ENCODE peak calls at places on chromosomes 1 and 21, in five cellular contexts. One of them, this sample, is unnamed.

GRCh38 chr1:8063298-8064068 is 37.4 kb upstream of the ERRFI1 start:
- DNase-seq in mesothelial cell of epicardium: no peak
- DNase-seq in midbrain: no peak
- DNase-seq in activated CD8-positive, alpha-beta memory T cell treated with anti-CD3 and anti-CD28 coated beads, Interleukin-2, amount 50 U/mL, for 4 hours: no peak
- DNase-seq in NCI-H1694: no peak
- DNase-seq in this sample: no peak

GRCh38 chr1:235821361-235821981 is 45.2 kb downstream of the LYST start:
- DNase-seq in mesothelial cell of epicardium: no peak
- DNase-seq in activated CD8-positive, alpha-beta memory T cell treated with anti-CD3 and anti-CD28 coated beads, Interleukin-2, amount 50 U/mL, for 4 hours: no peak
- DNase-seq in NCI-H1694: no peak
- DNase-seq in midbrain: no peak
- DNase-seq in this sample: no peak

GRCh38 chr1:205061665-205062069 is 18.7 kb downstream of the CNTN2 start:
- DNase-seq in mesothelial cell of epicardium: peak
- DNase-seq in NCI-H1694: peak
- DNase-seq in midbrain: peak
- DNase-seq in activated CD8-positive, alpha-beta memory T cell treated with anti-CD3 and anti-CD28 coated beads, Interleukin-2, amount 50 U/mL, for 4 hours: peak
- DNase-seq in this sample: peak

GRCh38 chr1:105100102-105100501 is 1350.4 kb downstream of the AMY1C start:
- DNase-seq in NCI-H1694: no peak
- DNase-seq in midbrain: no peak
- DNase-seq in mesothelial cell of epicardium: no peak
- DNase-seq in activated CD8-positive, alpha-beta memory T cell treated with anti-CD3 and anti-CD28 coated beads, Interleukin-2, amount 50 U/mL, for 4 hours: no peak
- DNase-seq in this sample: no peak

GRCh38 chr1:197775282-197776262 is at the start of gene DENND1B:
- DNase-seq in midbrain: peak
- DNase-seq in mesothelial cell of epicardium: peak
- DNase-seq in NCI-H1694: no peak
- DNase-seq in activated CD8-positive, alpha-beta memory T cell treated with anti-CD3 and anti-CD28 coated beads, Interleukin-2, amount 50 U/mL, for 4 hours: peak
- DNase-seq in this sample: peak

GRCh38 chr1:95532335-95532734 is 298.3 kb downstream of the RWDD3 start:
- DNase-seq in midbrain: no peak
- DNase-seq in activated CD8-positive, alpha-beta memory T cell treated with anti-CD3 and anti-CD28 coated beads, Interleukin-2, amount 50 U/mL, for 4 hours: no peak
- DNase-seq in NCI-H1694: no peak
- DNase-seq in mesothelial cell of epicardium: no peak
- DNase-seq in this sample: peak

GRCh38 chr1:211018690-211019089 is 115.3 kb downstream of the KCNH1 start:
- DNase-seq in activated CD8-positive, alpha-beta memory T cell treated with anti-CD3 and anti-CD28 coated beads, Interleukin-2, amount 50 U/mL, for 4 hours: no peak
- DNase-seq in NCI-H1694: no peak
- DNase-seq in midbrain: no peak
- DNase-seq in mesothelial cell of epicardium: no peak
- DNase-seq in this sample: no peak

GRCh38 chr21:37530901-37531351 is 164.4 kb downstream of the DYRK1A start:
- DNase-seq in NCI-H1694: no peak
- DNase-seq in mesothelial cell of epicardium: no peak
- DNase-seq in midbrain: no peak
- DNase-seq in activated CD8-positive, alpha-beta memory T cell treated with anti-CD3 and anti-CD28 coated beads, Interleukin-2, amount 50 U/mL, for 4 hours: no peak
- DNase-seq in this sample: peak

GRCh38 chr1:58754056-58754613 is 29.7 kb downstream of the JUN start:
- DNase-seq in NCI-H1694: no peak
- DNase-seq in midbrain: no peak
- DNase-seq in mesothelial cell of epicardium: no peak
- DNase-seq in activated CD8-positive, alpha-beta memory T cell treated with anti-CD3 and anti-CD28 coated beads, Interleukin-2, amount 50 U/mL, for 4 hours: no peak
- DNase-seq in this sample: no peak

GRCh38 chr1:22810378-22810777 is 99.7 kb downstream of the EPHB2 start:
- DNase-seq in activated CD8-positive, alpha-beta memory T cell treated with anti-CD3 and anti-CD28 coated beads, Interleukin-2, amount 50 U/mL, for 4 hours: no peak
- DNase-seq in mesothelial cell of epicardium: no peak
- DNase-seq in NCI-H1694: no peak
- DNase-seq in midbrain: no peak
- DNase-seq in this sample: no peak

GRCh38 chr1:217542136-217542777 is 88.6 kb downstream of the GPATCH2 start:
- DNase-seq in NCI-H1694: no peak
- DNase-seq in midbrain: no peak
- DNase-seq in mesothelial cell of epicardium: no peak
- DNase-seq in activated CD8-positive, alpha-beta memory T cell treated with anti-CD3 and anti-CD28 coated beads, Interleukin-2, amount 50 U/mL, for 4 hours: no peak
- DNase-seq in this sample: no peak

GRCh38 chr1:26320896-26321295 is 3.1 kb downstream of the CD52 start:
- DNase-seq in activated CD8-positive, alpha-beta memory T cell treated with anti-CD3 and anti-CD28 coated beads, Interleukin-2, amount 50 U/mL, for 4 hours: no peak
- DNase-seq in mesothelial cell of epicardium: no peak
- DNase-seq in midbrain: no peak
- DNase-seq in NCI-H1694: no peak
- DNase-seq in this sample: no peak

This sample was measured in cerebellar cortex.